ENCODE peak calls at places on chromosomes 7 and 10, in five cellular contexts. G is HFF-Myc, S is ovary, M is H9, Y is MCF 10A. Q is an unnamed sample.

GRCh38 chr7:27167916-27168264 is 2.6 kb upstream of the HOXA9 start:
- DNase-seq in S (no peak), M (no peak), G (no peak), Y (no peak), Q (no peak)

GRCh38 chr10:78980815-78981214 is 88.0 kb upstream of the ZMIZ1 start:
- DNase-seq in S (no peak), G (no peak), Y (peak), M (no peak), Q (no peak)

GRCh38 chr7:91140982-91141381 is 123.3 kb upstream of the FZD1 start:
- DNase-seq in S (no peak), Y (no peak), G (no peak), M (no peak), Q (peak)

GRCh38 chr7:98163704-98164478 is 47.3 kb upstream of the BHLHA15 start:
- DNase-seq in M (no peak), S (no peak), Y (peak), G (no peak), Q (no peak)

GRCh38 chr10:103884681-103885139 is 29.3 kb upstream of the SH3PXD2A start:
- DNase-seq in Y (peak), S (peak), G (peak), M (peak), Q (peak)

GRCh38 chr7:95104739-95105138 is 197.3 kb downstream of the PPP1R9A start:
- DNase-seq in S (no peak), M (no peak), Y (peak), G (no peak), Q (no peak)

GRCh38 chr10:100621360-100622205 is 85.8 kb downstream of the HIF1AN start:
- DNase-seq in M (no peak), S (no peak), Y (no peak), G (no peak), Q (peak)

GRCh38 chr7:26279405-26279804 is 12.3 kb upstream of the SNX10 start:
- DNase-seq in G (no peak), S (no peak), M (no peak), Y (no peak), Q (peak)

GRCh38 chr7:37100735-37101331 is 347.8 kb downstream of the ELMO1 start:
- DNase-seq in M (no peak), S (no peak), Y (no peak), G (no peak), Q (no peak)

GRCh38 chr7:112205348-112206237 is 606 bp downstream of the DOCK4 start:
- DNase-seq in Y (peak), M (peak), S (peak), G (no peak), Q (peak)

GRCh38 chr7:98314469-98314868 is 33.0 kb downstream of the BRI3 start:
- DNase-seq in M (no peak), S (no peak), Y (no peak), G (no peak), Q (no peak)

GRCh38 chr10:51905050-51905449 is 205.7 kb upstream of the CSTF2T start:
- DNase-seq in S (no peak), M (no peak), G (no peak), Y (no peak), Q (no peak)

GRCh38 chr7:21616796-21617436 is 74.1 kb downstream of the DNAH11 start:
- DNase-seq in M (no peak), Y (peak), G (no peak), S (no peak), Q (no peak)

GRCh38 chr10:100625821-100626220 is 90.1 kb downstream of the HIF1AN start:
- DNase-seq in S (no peak), G (no peak), M (peak), Y (no peak), Q (no peak)

GRCh38 chr7:44216521-44217030 is 15.8 kb downstream of the YKT6 start:
- DNase-seq in G (no peak), Y (no peak), S (no peak), M (peak), Q (no peak)

GRCh38 chr7:100210803-100211202 is 8.9 kb upstream of the PVRIG start:
- DNase-seq in M (no peak), G (no peak), Y (no peak), S (no peak), Q (no peak)

GRCh38 chr7:106542550-106543220 is 118.3 kb downstream of the CCDC71L start:
- DNase-seq in G (peak), M (peak), Y (peak), S (peak), Q (peak)

GRCh38 chr10:51389415-51390342 is 309.7 kb downstream of the CSTF2T start:
- DNase-seq in G (peak), Y (peak), M (peak), S (no peak), Q (peak)

GRCh38 chr7:100044719-100045118 is 4.9 kb upstream of the ZSCAN21 start:
- DNase-seq in Y (peak), G (no peak), M (no peak), S (no peak), Q (no peak)

GRCh38 chr10:49307921-49308320 is 9.0 kb downstream of the C10orf71 start:
- DNase-seq in M (no peak), G (no peak), Y (peak), S (no peak), Q (peak)

GRCh38 chr7:70215491-70215890 is 617.2 kb downstream of the AUTS2 start:
- DNase-seq in Y (no peak), G (no peak), S (no peak), M (no peak), Q (peak)

GRCh38 chr7:7256731-7257274 is 74.5 kb downstream of the C1GALT1 start:
- DNase-seq in S (no peak), Y (no peak), M (no peak), G (no peak), Q (no peak)

GRCh38 chr7:102841290-102841689 is 71.5 kb upstream of the LRRC17 start:
- DNase-seq in S (no peak), M (no peak), Y (no peak), G (no peak), Q (no peak)

GRCh38 chr10:86339226-86339865 is 27.2 kb downstream of the GRID1 start:
- DNase-seq in M (no peak), G (no peak), Y (no peak), S (no peak), Q (no peak)

GRCh38 chr10:2734691-2735090 is 332.7 kb upstream of the PFKP start:
- DNase-seq in M (no peak), Y (no peak), S (no peak), G (no peak), Q (no peak)

GRCh38 chr10:132257271-132257670 is 50.5 kb downstream of the STK32C start:
- DNase-seq in M (no peak), Y (peak), S (no peak), G (peak), Q (peak)

GRCh38 chr7:109044691-109045090 is 475.0 kb downstream of the DNAJB9 start:
- DNase-seq in S (no peak), Y (no peak), G (no peak), M (no peak), Q (no peak)

GRCh38 chr10:11294831-11295230 is 277.2 kb downstream of the CELF2 start:
- DNase-seq in S (no peak), M (no peak), G (no peak), Y (peak), Q (no peak)

GRCh38 chr10:113775681-113776294 is 24.3 kb downstream of the PLEKHS1 start:
- DNase-seq in M (no peak), Y (no peak), S (no peak), G (no peak), Q (no peak)
- TF ChIP-seq CTCF in M (peak), Y (no peak), S (no peak), G (no peak), Q (no peak)

DNA sequence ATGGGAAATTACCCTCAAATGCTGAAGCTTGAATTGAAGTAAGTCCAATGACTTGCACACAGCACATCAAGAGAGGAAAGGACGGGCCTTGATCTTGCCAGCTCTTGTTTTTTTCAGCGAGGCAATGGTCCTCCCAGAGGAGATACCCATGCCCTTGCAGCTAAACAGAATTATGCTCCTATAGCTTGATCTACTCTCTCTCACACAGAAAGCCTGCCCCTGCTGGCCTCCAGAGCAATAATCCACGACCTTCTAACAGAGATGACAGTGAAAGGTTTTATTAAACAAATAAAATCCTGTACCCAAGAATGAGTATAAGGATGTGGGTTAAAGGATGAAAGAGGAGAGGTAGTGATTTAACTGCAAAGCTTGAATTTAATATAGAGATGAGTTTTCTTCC is 268.0 kb downstream of the ADRA2A start:
- DNase-seq in Y (peak), M (peak), S (no peak), G (no peak), Q (peak)
- TF ChIP-seq CTCF in Y (peak), M (peak), S (no peak), G (no peak), Q (peak)

GRCh38 chr7:157189405-157189804 is 50.7 kb downstream of the UBE3C start:
- DNase-seq in Y (no peak), G (no peak), S (no peak), M (peak), Q (no peak)
- TF ChIP-seq CTCF in Y (no peak), G (no peak), S (no peak), M (no peak), Q (no peak)

DNA sequence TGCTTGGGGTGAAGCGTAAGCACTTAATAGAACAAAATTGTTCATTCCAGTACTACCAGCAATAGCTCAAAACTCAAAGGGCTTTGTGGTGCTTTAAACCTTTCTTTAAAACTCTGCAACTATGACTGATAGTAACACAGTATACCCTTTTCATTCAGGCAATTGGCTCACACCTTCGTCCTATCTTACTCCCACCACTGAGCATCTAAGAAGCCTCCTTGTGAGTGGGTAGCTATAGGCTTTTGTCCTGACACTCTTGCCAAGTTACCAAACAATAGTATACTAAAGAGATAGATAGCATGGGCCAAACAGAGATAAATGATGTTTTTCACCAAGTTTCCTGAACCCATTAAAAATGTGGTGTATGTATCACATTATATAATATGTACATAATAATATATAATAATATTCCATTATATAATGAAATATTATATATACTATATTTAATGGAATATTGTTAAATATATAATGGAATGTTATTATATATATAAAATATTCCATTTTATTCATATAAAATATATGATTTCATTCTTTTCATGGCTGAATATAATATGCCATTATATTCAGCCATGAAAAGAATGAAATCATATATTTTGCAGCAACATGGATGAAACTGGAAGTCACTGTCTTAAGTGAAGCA is 96.2 kb downstream of the TES start:
- DNase-seq in G (no peak), Y (no peak), M (no peak), S (no peak), Q (no peak)
- TF ChIP-seq CTCF in G (no peak), Y (no peak), M (no peak), S (no peak), Q (no peak)